ENCODE peak calls at places on chromosomes 12 and 14, in eight cellular contexts. H, R, Q, W, I, G, U and O are unnamed samples.

GRCh38 chr12:117027251-117028086 is 71.7 kb downstream of the TESC start:
- DNase-seq in G (no peak), R (no peak), U (no peak), Q (no peak), I (no peak), H (peak), W (no peak), O (no peak)

GRCh38 chr12:50077099-50077498 is 8.0 kb upstream of the SMARCD1 start:
- DNase-seq in H (no peak), R (no peak), I (peak), U (no peak), W (no peak), Q (no peak), G (no peak), O (peak)

GRCh38 chr14:71967709-71968108 is 35.5 kb downstream of the RGS6 start:
- DNase-seq in Q (no peak), G (no peak), R (no peak), I (no peak), H (no peak), U (no peak), W (no peak), O (no peak)

GRCh38 chr12:95386056-95386455 is 87.9 kb upstream of the METAP2 start:
- DNase-seq in W (no peak), Q (no peak), H (no peak), I (no peak), U (no peak), G (peak), R (no peak), O (no peak)

GRCh38 chr12:1282670-1283361 is 291.8 kb downstream of the ERC1 start:
- DNase-seq in U (no peak), H (no peak), W (peak), R (no peak), G (no peak), I (no peak), Q (no peak), O (no peak)

GRCh38 chr12:27615331-27615891 is 80.8 kb upstream of the REP15 start:
- DNase-seq in U (peak), W (no peak), Q (no peak), G (no peak), R (peak), H (no peak), I (no peak), O (no peak)

GRCh38 chr14:96091149-96091693 is 52.1 kb downstream of the C14orf132 start:
- DNase-seq in H (no peak), W (no peak), U (no peak), I (peak), Q (no peak), R (no peak), G (no peak), O (no peak)

GRCh38 chr12:86950043-86950838 is 694.0 kb upstream of the MGAT4C start:
- DNase-seq in W (no peak), R (no peak), Q (peak), I (no peak), G (peak), U (no peak), H (no peak), O (no peak)

GRCh38 chr12:70031046-70031445 is 206.0 kb downstream of the MYRFL start:
- DNase-seq in Q (no peak), I (no peak), R (no peak), W (no peak), H (no peak), G (no peak), U (no peak), O (no peak)

GRCh38 chr12:111304642-111305071 is 64.2 kb downstream of the PHETA1 start:
- DNase-seq in Q (peak), G (no peak), U (no peak), I (no peak), R (no peak), H (no peak), W (no peak), O (no peak)

GRCh38 chr12:106139422-106140141 is 828 bp upstream of the NUAK1 start:
- DNase-seq in Q (peak), H (peak), G (peak), R (peak), W (peak), I (peak), U (peak), O (peak)

GRCh38 chr12:106084759-106085158 is 54.0 kb downstream of the NUAK1 start:
- DNase-seq in W (no peak), Q (no peak), G (no peak), R (no peak), H (no peak), I (no peak), U (no peak), O (no peak)

GRCh38 chr12:27434673-27435565 is 11.6 kb upstream of the SMCO2 start:
- DNase-seq in R (no peak), Q (peak), W (no peak), U (no peak), H (peak), G (peak), I (no peak), O (no peak)

GRCh38 chr12:94184995-94185711 is 36.8 kb downstream of the PLXNC1 start:
- DNase-seq in U (no peak), H (no peak), I (no peak), W (no peak), Q (no peak), R (no peak), G (no peak), O (no peak)

GRCh38 chr12:96876966-96877365 is 30.1 kb upstream of the NEDD1 start:
- DNase-seq in U (peak), R (peak), W (no peak), I (no peak), Q (no peak), H (no peak), G (no peak), O (no peak)

GRCh38 chr14:65403231-65403630 is 9.3 kb upstream of the FUT8 start:
- DNase-seq in W (no peak), H (no peak), U (peak), Q (no peak), R (peak), I (no peak), G (peak), O (no peak)

GRCh38 chr12:67651380-67651695 is 2.8 kb downstream of the DYRK2 start:
- DNase-seq in W (no peak), R (peak), G (peak), U (peak), I (no peak), H (no peak), Q (peak), O (no peak)

GRCh38 chr14:103329421-103330347 is 4.4 kb upstream of the EIF5 start:
- DNase-seq in G (peak), R (no peak), Q (no peak), U (no peak), W (no peak), H (peak), I (no peak), O (peak)

GRCh38 chr12:66129934-66130266 is 650 bp downstream of the LLPH start:
- DNase-seq in R (peak), I (no peak), G (no peak), U (no peak), Q (no peak), W (no peak), H (no peak), O (no peak)

GRCh38 chr14:97977711-97978261 is 1180.6 kb downstream of the VRK1 start:
- DNase-seq in I (peak), U (no peak), H (peak), W (peak), Q (no peak), G (peak), R (peak), O (peak)

GRCh38 chr14:91774138-91775096 is 42.5 kb upstream of the CATSPERB start:
- DNase-seq in R (no peak), H (no peak), U (no peak), W (no peak), G (no peak), Q (no peak), I (no peak), O (no peak)

GRCh38 chr12:130483616-130484180 is 146.0 kb downstream of the PIWIL1 start:
- DNase-seq in Q (no peak), W (no peak), I (no peak), H (no peak), U (no peak), R (no peak), G (no peak), O (no peak)

GRCh38 chr12:76310110-76310509 is 38.1 kb downstream of the BBS10 start:
- DNase-seq in H (no peak), Q (no peak), W (no peak), R (peak), U (peak), I (no peak), G (peak), O (no peak)

GRCh38 chr14:32559048-32559447 is 229.9 kb downstream of the AKAP6 start:
- DNase-seq in U (peak), W (no peak), I (no peak), R (peak), H (no peak), Q (no peak), G (peak), O (no peak)

DNA sequence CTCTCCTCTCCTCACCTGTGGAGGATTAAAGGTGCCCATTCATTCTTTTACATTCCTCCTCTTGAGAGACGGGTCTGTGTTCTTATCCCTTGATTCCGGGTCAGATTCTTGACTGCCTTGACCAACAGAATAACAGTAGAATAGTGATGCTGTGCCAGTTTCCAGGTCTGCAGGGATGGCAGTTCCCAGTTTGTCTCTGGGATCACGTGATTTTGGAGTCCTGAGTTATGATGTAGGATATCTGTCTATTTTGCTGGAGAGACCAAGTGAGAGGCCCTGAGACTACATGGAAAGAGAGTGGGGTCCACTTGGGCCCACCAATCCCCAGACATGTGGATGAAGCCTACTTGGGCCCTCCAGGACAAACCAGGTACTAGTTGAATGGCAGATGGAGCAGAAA is 142.8 kb downstream of the TTC8 start:
- DNase-seq in Q (no peak), U (no peak), G (no peak), I (no peak), W (no peak), R (no peak), H (no peak), O (no peak)
- TF ChIP-seq CTCF in Q (no peak), U (no peak), G (no peak), I (no peak), W (no peak), R (no peak), H (no peak), O (no peak)

DNA sequence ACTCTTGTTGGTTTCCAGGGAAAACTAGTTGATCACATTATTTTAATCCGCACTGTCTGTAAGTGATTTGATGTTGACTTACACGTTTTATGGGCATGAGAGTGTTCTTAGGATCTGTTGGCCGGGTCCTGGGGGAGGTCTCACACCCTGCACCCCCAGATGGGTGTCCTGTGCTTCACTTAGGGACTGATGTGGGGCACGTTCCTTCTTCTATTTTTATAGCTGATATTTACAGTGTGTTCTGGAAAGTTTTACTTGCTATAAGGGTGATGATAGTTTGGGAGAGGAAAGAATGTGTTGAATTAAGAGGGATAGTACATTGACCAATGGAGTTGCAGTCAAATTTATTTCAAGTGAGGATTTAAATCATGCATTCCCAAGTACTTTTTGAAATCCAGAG is 96.5 kb upstream of the DYNC1H1 start:
- DNase-seq in W (no peak), H (no peak), Q (no peak), U (no peak), I (no peak), G (no peak), R (no peak), O (no peak)
- TF ChIP-seq CTCF in W (no peak), H (no peak), Q (no peak), U (no peak), I (no peak), G (no peak), R (no peak), O (no peak)

DNA sequence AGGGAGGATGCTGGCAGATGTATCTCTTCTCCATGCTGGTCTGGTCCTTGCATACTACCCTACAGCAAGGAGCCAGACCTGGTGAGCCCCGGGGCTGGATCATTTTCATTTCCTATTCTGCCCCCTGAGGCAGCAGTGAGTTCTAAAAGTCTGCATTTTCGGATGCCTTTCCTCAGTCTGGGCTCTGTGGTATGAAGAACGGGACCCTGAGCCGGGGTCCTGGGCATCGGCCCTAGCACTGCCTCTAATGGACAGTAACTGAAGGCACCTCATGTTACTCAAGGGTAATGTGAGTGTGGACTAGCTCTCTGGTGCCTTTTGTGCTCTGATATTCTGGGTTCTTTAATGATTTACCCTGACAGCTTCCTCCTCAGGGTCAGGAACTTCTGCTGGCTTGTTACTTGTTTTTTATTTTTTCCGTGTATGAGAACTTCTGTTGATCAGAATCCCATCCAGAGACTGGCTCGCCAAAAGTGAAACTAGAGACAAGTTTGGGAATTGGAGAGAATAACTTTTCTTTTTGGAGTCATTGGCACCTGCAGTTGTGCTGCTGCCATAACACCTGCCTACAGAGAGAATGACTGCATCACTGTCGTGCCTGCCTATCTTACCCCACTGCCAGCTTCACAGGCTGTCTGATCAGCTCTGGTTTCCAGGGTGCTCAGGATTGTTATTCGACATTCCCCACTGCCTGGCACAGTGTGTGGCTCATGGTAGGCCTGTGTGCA is 62.3 kb downstream of the SUSD6 start:
- DNase-seq in I (no peak), Q (no peak), H (no peak), W (no peak), R (no peak), U (no peak), G (no peak), O (no peak)
- TF ChIP-seq CTCF in I (no peak), Q (no peak), H (no peak), W (no peak), R (no peak), U (no peak), G (no peak), O (peak)

DNA sequence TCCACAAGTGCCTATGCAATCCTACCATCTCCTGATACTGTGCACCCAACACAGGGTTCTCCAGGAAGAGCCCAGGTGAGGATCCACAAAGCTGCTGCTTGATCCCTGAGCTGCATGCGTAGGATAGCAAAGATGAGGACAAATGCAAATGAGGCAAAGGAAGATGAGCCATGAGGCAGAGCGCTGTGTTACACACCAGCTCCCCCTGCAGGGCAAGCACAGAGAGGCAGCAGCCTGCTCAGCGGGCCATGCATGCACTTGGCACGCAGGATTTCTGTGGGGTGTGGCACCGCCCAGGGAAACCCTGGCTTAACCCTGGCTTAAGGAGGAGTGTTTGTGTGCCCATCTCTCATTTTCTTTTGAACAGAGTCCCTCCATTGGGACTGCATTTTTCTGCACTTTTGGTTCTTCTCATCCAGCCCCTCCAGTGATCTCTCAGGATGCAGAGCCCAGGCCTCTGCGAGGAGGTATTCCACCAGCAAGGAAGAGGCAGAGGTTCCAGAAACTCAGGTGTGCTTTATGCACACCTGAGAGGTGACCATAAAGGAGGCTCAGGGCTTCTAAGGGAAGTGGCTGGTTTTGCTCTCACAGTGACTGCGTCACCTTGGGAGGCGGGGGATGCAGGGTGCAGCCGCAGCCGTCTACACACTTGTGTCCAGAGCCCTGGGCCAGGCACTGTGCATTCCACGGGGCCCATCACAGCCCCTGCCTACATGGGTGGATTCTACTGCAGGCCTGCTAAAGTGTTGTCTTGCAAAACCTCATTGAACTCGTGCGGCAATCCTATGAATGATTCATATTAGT is 973.3 kb upstream of the TMEM132C start:
- DNase-seq in Q (peak), I (peak), G (peak), R (peak), W (peak), H (peak), U (peak), O (peak)
- TF ChIP-seq CTCF in Q (peak), I (peak), G (peak), R (peak), W (peak), H (peak), U (peak), O (peak)

GRCh38 chr14:36942522-36943245 is 229.7 kb downstream of the SLC25A21 start:
- DNase-seq in H (no peak), Q (no peak), R (peak), I (no peak), W (no peak), U (no peak), G (peak), O (no peak)
- TF ChIP-seq CTCF in H (no peak), Q (peak), R (no peak), I (peak), W (no peak), U (peak), G (no peak), O (no peak)

DNA sequence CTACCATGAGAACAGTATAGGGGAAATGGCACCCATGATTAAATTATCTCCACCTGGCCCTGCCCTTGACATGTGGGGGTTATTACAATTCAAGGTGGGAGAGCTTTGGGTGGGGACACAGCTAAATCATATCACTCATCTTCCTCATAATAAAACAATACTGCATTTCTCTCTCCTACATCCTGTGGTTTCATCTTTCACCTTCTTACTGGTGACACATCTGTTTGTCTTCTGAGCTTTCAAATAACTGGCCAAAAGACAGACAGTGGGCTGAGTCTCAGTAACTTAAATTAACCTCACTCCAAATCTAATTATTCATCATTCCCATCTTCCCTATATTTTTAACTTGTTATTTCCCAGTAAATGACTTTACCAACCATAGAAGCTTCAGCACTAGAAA is 729.7 kb upstream of the USP15 start:
- DNase-seq in R (no peak), W (no peak), G (no peak), U (no peak), Q (no peak), I (no peak), H (no peak), O (no peak)
- TF ChIP-seq CTCF in R (no peak), W (no peak), G (no peak), U (no peak), Q (no peak), I (no peak), H (no peak), O (no peak)

GRCh38 chr12:127899981-127900380 is 367.0 kb upstream of the TMEM132C start:
- DNase-seq in G (no peak), Q (no peak), R (no peak), I (no peak), U (no peak), H (no peak), W (no peak), O (no peak)

GRCh38 chr12:127898616-127899015 is 368.4 kb upstream of the TMEM132C start:
- DNase-seq in U (no peak), H (no peak), W (no peak), I (peak), G (no peak), Q (no peak), R (no peak), O (no peak)

GRCh38 chr12:127888948-127889347 is 378.0 kb upstream of the TMEM132C start:
- DNase-seq in W (no peak), I (no peak), U (no peak), H (no peak), Q (no peak), G (no peak), R (peak), O (no peak)

GRCh38 chr12:127893875-127894635 is 372.9 kb upstream of the TMEM132C start:
- DNase-seq in R (no peak), G (no peak), H (no peak), W (no peak), U (no peak), I (no peak), Q (peak), O (no peak)
- TF ChIP-seq CTCF in R (no peak), G (no peak), H (peak), W (no peak), U (peak), I (no peak), Q (peak), O (peak)

DNA sequence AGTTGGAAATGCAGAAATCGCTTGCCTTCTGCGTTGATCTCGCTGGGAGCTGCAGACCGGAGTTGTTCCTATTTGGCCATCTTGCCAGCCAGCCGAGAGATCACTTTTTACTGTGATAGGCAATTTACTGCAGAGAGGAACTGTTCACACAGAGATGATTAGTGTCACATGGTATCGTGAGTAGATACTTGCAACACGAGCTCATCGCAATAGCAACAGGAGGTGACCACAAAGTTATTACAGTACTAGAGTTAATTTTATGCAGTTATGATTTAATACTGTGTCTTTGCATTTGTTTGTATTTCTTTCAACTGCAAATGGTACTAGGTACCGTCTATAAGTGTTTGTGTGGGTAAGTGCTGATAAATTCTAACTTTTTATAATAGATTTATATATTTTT is 27.8 kb downstream of the NOPCHAP1 start:
- DNase-seq in U (peak), G (peak), Q (no peak), W (no peak), R (peak), H (no peak), I (no peak), O (no peak)
- TF ChIP-seq CTCF in U (no peak), G (no peak), Q (no peak), W (no peak), R (no peak), H (no peak), I (no peak), O (no peak)